ENCODE peak calls at places on chromosomes 2 and 18, in four cellular contexts. One of them, this sample, is unnamed.

GRCh38 chr18:58054041-58054733 is 10.2 kb downstream of the NEDD4L start:
- DNase-seq in sigmoid colon: no peak
- DNase-seq in right atrium auricular region: no peak
- DNase-seq in naive thymus-derived CD4-positive, alpha-beta T cell: no peak
- DNase-seq in this sample: no peak

GRCh38 chr2:171154348-171154747 is 6.3 kb downstream of the TLK1 start:
- DNase-seq in sigmoid colon: no peak
- DNase-seq in right atrium auricular region: no peak
- DNase-seq in naive thymus-derived CD4-positive, alpha-beta T cell: no peak
- DNase-seq in this sample: no peak

GRCh38 chr2:98026927-98027522 is 31.3 kb upstream of the TMEM131 start:
- DNase-seq in sigmoid colon: no peak
- DNase-seq in right atrium auricular region: peak; percentile 52
- DNase-seq in naive thymus-derived CD4-positive, alpha-beta T cell: no peak
- DNase-seq in this sample: no peak

GRCh38 chr2:236240228-236240990 is 23.8 kb downstream of the ASB18 start:
- DNase-seq in sigmoid colon: no peak
- DNase-seq in right atrium auricular region: no peak
- DNase-seq in naive thymus-derived CD4-positive, alpha-beta T cell: no peak
- DNase-seq in this sample: no peak

GRCh38 chr2:231099918-231100317 is 24.9 kb downstream of the HTR2B start:
- DNase-seq in sigmoid colon: no peak
- DNase-seq in right atrium auricular region: no peak
- DNase-seq in naive thymus-derived CD4-positive, alpha-beta T cell: no peak
- DNase-seq in this sample: no peak

GRCh38 chr2:236939751-236940229 is 145.9 kb upstream of the COPS8 start:
- DNase-seq in sigmoid colon: no peak
- DNase-seq in right atrium auricular region: peak; percentile 47
- DNase-seq in naive thymus-derived CD4-positive, alpha-beta T cell: no peak
- DNase-seq in this sample: no peak

GRCh38 chr18:63440219-63440618 is 17.9 kb upstream of the VPS4B start:
- DNase-seq in sigmoid colon: peak; percentile 79
- DNase-seq in right atrium auricular region: peak; percentile 73
- DNase-seq in naive thymus-derived CD4-positive, alpha-beta T cell: no peak
- DNase-seq in this sample: no peak

GRCh38 chr18:26097563-26097962 is 7.2 kb upstream of the SS18 start:
- DNase-seq in sigmoid colon: no peak
- DNase-seq in right atrium auricular region: no peak
- DNase-seq in naive thymus-derived CD4-positive, alpha-beta T cell: no peak
- DNase-seq in this sample: no peak

GRCh38 chr2:134568413-134568812 is 150.4 kb downstream of the TMEM163 start:
- DNase-seq in sigmoid colon: no peak
- DNase-seq in right atrium auricular region: no peak
- DNase-seq in naive thymus-derived CD4-positive, alpha-beta T cell: no peak
- DNase-seq in this sample: no peak

GRCh38 chr2:157931542-157931941 is 55.4 kb upstream of the ACVR1 start:
- DNase-seq in sigmoid colon: no peak
- DNase-seq in right atrium auricular region: no peak
- DNase-seq in naive thymus-derived CD4-positive, alpha-beta T cell: no peak
- DNase-seq in this sample: no peak

GRCh38 chr2:137846993-137847392 is 117.3 kb upstream of the HNMT start:
- DNase-seq in sigmoid colon: no peak
- DNase-seq in right atrium auricular region: no peak
- DNase-seq in naive thymus-derived CD4-positive, alpha-beta T cell: no peak
- DNase-seq in this sample: no peak

GRCh38 chr2:177625744-177626655 is 233.4 kb downstream of the AGPS start:
- DNase-seq in sigmoid colon: no peak
- DNase-seq in right atrium auricular region: no peak
- DNase-seq in naive thymus-derived CD4-positive, alpha-beta T cell: no peak
- DNase-seq in this sample: peak; percentile 40

GRCh38 chr2:175234650-175235049 is 53.1 kb upstream of the ATP5MC3 start:
- DNase-seq in sigmoid colon: no peak
- DNase-seq in right atrium auricular region: no peak
- DNase-seq in naive thymus-derived CD4-positive, alpha-beta T cell: no peak
- DNase-seq in this sample: no peak

GRCh38 chr2:85143463-85144082 is 10.4 kb downstream of the TCF7L1 start:
- DNase-seq in sigmoid colon: no peak
- DNase-seq in right atrium auricular region: no peak
- DNase-seq in naive thymus-derived CD4-positive, alpha-beta T cell: no peak
- DNase-seq in this sample: no peak

GRCh38 chr2:88671786-88672427 is 19.6 kb upstream of the RPIA start:
- DNase-seq in sigmoid colon: no peak
- DNase-seq in right atrium auricular region: no peak
- DNase-seq in naive thymus-derived CD4-positive, alpha-beta T cell: peak; percentile 47
- DNase-seq in this sample: no peak

GRCh38 chr2:101698419-101699190 is 1.1 kb downstream of the MAP4K4 start:
- DNase-seq in sigmoid colon: no peak
- DNase-seq in right atrium auricular region: no peak
- DNase-seq in naive thymus-derived CD4-positive, alpha-beta T cell: peak; percentile 21
- DNase-seq in this sample: no peak

GRCh38 chr2:132652501-132652900 is 17.5 kb downstream of the LYPD1 start:
- DNase-seq in sigmoid colon: no peak
- DNase-seq in right atrium auricular region: no peak
- DNase-seq in naive thymus-derived CD4-positive, alpha-beta T cell: no peak
- DNase-seq in this sample: no peak

GRCh38 chr2:27655155-27655951 is 8.1 kb downstream of the SUPT7L start:
- DNase-seq in sigmoid colon: no peak
- DNase-seq in right atrium auricular region: no peak
- DNase-seq in naive thymus-derived CD4-positive, alpha-beta T cell: no peak
- DNase-seq in this sample: no peak

GRCh38 chr2:106108351-106108750 is 85.8 kb downstream of the UXS1 start:
- DNase-seq in sigmoid colon: no peak
- DNase-seq in right atrium auricular region: no peak
- DNase-seq in naive thymus-derived CD4-positive, alpha-beta T cell: no peak
- DNase-seq in this sample: no peak

GRCh38 chr2:3451926-3452671 is 67.2 kb downstream of the ADI1 start:
- DNase-seq in sigmoid colon: no peak
- DNase-seq in right atrium auricular region: peak; percentile 55
- DNase-seq in naive thymus-derived CD4-positive, alpha-beta T cell: no peak
- DNase-seq in this sample: no peak

GRCh38 chr2:18831916-18832510 is 242.6 kb upstream of the NT5C1B start:
- DNase-seq in sigmoid colon: no peak
- DNase-seq in right atrium auricular region: no peak
- DNase-seq in naive thymus-derived CD4-positive, alpha-beta T cell: no peak
- DNase-seq in this sample: no peak

GRCh38 chr2:113966171-113966570 is 76.3 kb downstream of the ACTR3 start:
- DNase-seq in sigmoid colon: no peak
- DNase-seq in right atrium auricular region: no peak
- DNase-seq in naive thymus-derived CD4-positive, alpha-beta T cell: no peak
- DNase-seq in this sample: no peak

GRCh38 chr2:234951386-234952269 is at the start of gene SH3BP4:
- DNase-seq in sigmoid colon: peak; percentile 86
- DNase-seq in right atrium auricular region: peak; percentile 73
- DNase-seq in naive thymus-derived CD4-positive, alpha-beta T cell: no peak
- DNase-seq in this sample: peak; percentile 24

GRCh38 chr18:59509477-59510173 is 150.6 kb upstream of the LMAN1 start:
- DNase-seq in sigmoid colon: peak; percentile 85
- DNase-seq in right atrium auricular region: peak; percentile 74
- DNase-seq in naive thymus-derived CD4-positive, alpha-beta T cell: no peak
- DNase-seq in this sample: no peak

GRCh38 chr2:54103454-54104314 is 11.7 kb upstream of the ACYP2 start:
- DNase-seq in sigmoid colon: no peak
- DNase-seq in right atrium auricular region: no peak
- DNase-seq in naive thymus-derived CD4-positive, alpha-beta T cell: peak; percentile 20
- DNase-seq in this sample: no peak

GRCh38 chr2:96923810-96924774 is 54.2 kb upstream of the SEMA4C start:
- DNase-seq in sigmoid colon: no peak
- DNase-seq in right atrium auricular region: no peak
- DNase-seq in naive thymus-derived CD4-positive, alpha-beta T cell: peak; percentile 43
- DNase-seq in this sample: peak; percentile 58

GRCh38 chr18:62325806-62326645 is 916 bp downstream of the TNFRSF11A start:
- DNase-seq in sigmoid colon: no peak
- DNase-seq in right atrium auricular region: no peak
- DNase-seq in naive thymus-derived CD4-positive, alpha-beta T cell: no peak
- DNase-seq in this sample: peak; percentile 17

GRCh38 chr2:74619651-74620297 is 28.4 kb downstream of the M1AP start:
- DNase-seq in sigmoid colon: no peak
- DNase-seq in right atrium auricular region: no peak
- DNase-seq in naive thymus-derived CD4-positive, alpha-beta T cell: no peak
- DNase-seq in this sample: no peak

GRCh38 chr2:129437775-129438174 is 541.7 kb upstream of the RAB6C start:
- DNase-seq in sigmoid colon: no peak
- DNase-seq in right atrium auricular region: no peak
- DNase-seq in naive thymus-derived CD4-positive, alpha-beta T cell: no peak
- DNase-seq in this sample: no peak

GRCh38 chr2:222673883-222674282 is 2.4 kb downstream of the MOGAT1 start:
- DNase-seq in sigmoid colon: no peak
- DNase-seq in right atrium auricular region: no peak
- DNase-seq in naive thymus-derived CD4-positive, alpha-beta T cell: no peak
- DNase-seq in this sample: no peak

GRCh38 chr2:25714740-25715139 is 41.4 kb upstream of the DTNB start:
- DNase-seq in sigmoid colon: no peak
- DNase-seq in right atrium auricular region: no peak
- DNase-seq in naive thymus-derived CD4-positive, alpha-beta T cell: no peak
- DNase-seq in this sample: no peak

GRCh38 chr18:57353940-57354461 is 1.6 kb downstream of the ST8SIA3 start:
- DNase-seq in sigmoid colon: no peak
- DNase-seq in right atrium auricular region: no peak
- DNase-seq in naive thymus-derived CD4-positive, alpha-beta T cell: no peak
- DNase-seq in this sample: no peak

GRCh38 chr2:188395903-188396699 is 104.4 kb downstream of the GULP1 start:
- DNase-seq in sigmoid colon: no peak
- DNase-seq in right atrium auricular region: no peak
- DNase-seq in naive thymus-derived CD4-positive, alpha-beta T cell: no peak
- DNase-seq in this sample: no peak

DNA sequence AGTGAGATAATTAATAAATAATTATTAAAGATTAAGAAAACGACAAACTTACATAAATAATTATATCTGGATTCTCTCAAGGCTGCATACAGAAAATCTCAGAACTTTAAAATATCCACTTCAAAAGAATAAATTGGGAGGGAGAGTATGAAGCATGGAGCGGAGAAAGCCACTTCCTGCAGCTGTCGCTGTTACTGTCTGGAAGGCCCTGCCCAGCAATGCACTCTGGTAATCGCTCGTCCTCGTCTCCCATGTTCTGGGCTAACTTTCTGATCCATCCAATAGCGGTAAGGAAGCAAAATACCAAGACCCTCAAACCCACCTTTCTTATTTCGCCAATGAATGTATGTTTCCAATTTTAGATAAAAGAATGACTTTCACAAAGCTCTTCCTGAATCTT is 26.7 kb downstream of the CYRIA start:
- DNase-seq in sigmoid colon: no peak
- DNase-seq in right atrium auricular region: no peak
- DNase-seq in naive thymus-derived CD4-positive, alpha-beta T cell: peak; percentile 28
- DNase-seq in this sample: no peak
- H3K4me1 ChIP-seq in sigmoid colon: peaks cover 14% of the 10 kb centered on the region
- H3K4me1 ChIP-seq in right atrium auricular region: no peaks in the 10 kb centered on the region
- H3K4me1 ChIP-seq in naive thymus-derived CD4-positive, alpha-beta T cell: peaks cover 12% of the 10 kb centered on the region
- H3K4me1 ChIP-seq in this sample: peaks cover 6% of the 10 kb centered on the region

GRCh38 chr18:80218341-80219227 is 28.7 kb downstream of the PARD6G start:
- DNase-seq in sigmoid colon: no peak
- DNase-seq in right atrium auricular region: peak; percentile 48
- DNase-seq in naive thymus-derived CD4-positive, alpha-beta T cell: no peak
- DNase-seq in this sample: no peak
- H3K4me1 ChIP-seq in sigmoid colon: no peaks in the 10 kb centered on the region
- H3K4me1 ChIP-seq in right atrium auricular region: no peaks in the 10 kb centered on the region
- H3K4me1 ChIP-seq in naive thymus-derived CD4-positive, alpha-beta T cell: no peaks in the 10 kb centered on the region
- H3K4me1 ChIP-seq in this sample: no peaks in the 10 kb centered on the region

GRCh38 chr18:12014521-12014920 is 33.2 kb downstream of the IMPA2 start:
- DNase-seq in sigmoid colon: no peak
- DNase-seq in right atrium auricular region: no peak
- DNase-seq in naive thymus-derived CD4-positive, alpha-beta T cell: no peak
- DNase-seq in this sample: no peak

GRCh38 chr18:12014976-12015696 is 33.8 kb downstream of the IMPA2 start:
- DNase-seq in sigmoid colon: peak; percentile 67
- DNase-seq in right atrium auricular region: no peak
- DNase-seq in naive thymus-derived CD4-positive, alpha-beta T cell: no peak
- DNase-seq in this sample: no peak

GRCh38 chr18:12014091-12014490 is 32.8 kb downstream of the IMPA2 start:
- DNase-seq in sigmoid colon: no peak
- DNase-seq in right atrium auricular region: no peak
- DNase-seq in naive thymus-derived CD4-positive, alpha-beta T cell: no peak
- DNase-seq in this sample: no peak

GRCh38 chr18:12017079-12017478 is 35.8 kb downstream of the IMPA2 start:
- DNase-seq in sigmoid colon: peak; percentile 33
- DNase-seq in right atrium auricular region: no peak
- DNase-seq in naive thymus-derived CD4-positive, alpha-beta T cell: no peak
- DNase-seq in this sample: no peak

GRCh38 chr18:12015697-12016062 is 34.4 kb downstream of the IMPA2 start:
- DNase-seq in sigmoid colon: peak; percentile 90
- DNase-seq in right atrium auricular region: no peak
- DNase-seq in naive thymus-derived CD4-positive, alpha-beta T cell: no peak
- DNase-seq in this sample: no peak
- H3K4me1 ChIP-seq in sigmoid colon: peaks cover 25% of the 10 kb centered on the region
- H3K4me1 ChIP-seq in right atrium auricular region: no peaks in the 10 kb centered on the region
- H3K4me1 ChIP-seq in naive thymus-derived CD4-positive, alpha-beta T cell: no peaks in the 10 kb centered on the region
- H3K4me1 ChIP-seq in this sample: no peaks in the 10 kb centered on the region

GRCh38 chr2:239321596-239322413 is 79.0 kb downstream of the HDAC4 start:
- DNase-seq in sigmoid colon: no peak
- DNase-seq in right atrium auricular region: no peak
- DNase-seq in naive thymus-derived CD4-positive, alpha-beta T cell: peak; percentile 69
- DNase-seq in this sample: peak; percentile 31
- H3K4me1 ChIP-seq in sigmoid colon: peaks cover 93% of the 10 kb centered on the region
- H3K4me1 ChIP-seq in right atrium auricular region: no peaks in the 10 kb centered on the region
- H3K4me1 ChIP-seq in naive thymus-derived CD4-positive, alpha-beta T cell: peaks cover 45% of the 10 kb centered on the region
- H3K4me1 ChIP-seq in this sample: peaks cover 78% of the 10 kb centered on the region

GRCh38 chr2:120915670-120916069 is 180.0 kb downstream of the GLI2 start:
- DNase-seq in sigmoid colon: no peak
- DNase-seq in right atrium auricular region: no peak
- DNase-seq in naive thymus-derived CD4-positive, alpha-beta T cell: no peak
- DNase-seq in this sample: no peak

GRCh38 chr2:120914839-120915521 is 179.3 kb downstream of the GLI2 start:
- DNase-seq in sigmoid colon: peak; percentile 89
- DNase-seq in right atrium auricular region: peak; percentile 92
- DNase-seq in naive thymus-derived CD4-positive, alpha-beta T cell: no peak
- DNase-seq in this sample: no peak

GRCh38 chr2:120916446-120916845 is 180.8 kb downstream of the GLI2 start:
- DNase-seq in sigmoid colon: no peak
- DNase-seq in right atrium auricular region: no peak
- DNase-seq in naive thymus-derived CD4-positive, alpha-beta T cell: no peak
- DNase-seq in this sample: no peak

GRCh38 chr2:120912101-120912985 is 176.7 kb downstream of the GLI2 start:
- DNase-seq in sigmoid colon: no peak
- DNase-seq in right atrium auricular region: peak; percentile 79
- DNase-seq in naive thymus-derived CD4-positive, alpha-beta T cell: no peak
- DNase-seq in this sample: no peak

GRCh38 chr2:120913972-120914838 is 178.5 kb downstream of the GLI2 start:
- DNase-seq in sigmoid colon: no peak
- DNase-seq in right atrium auricular region: no peak
- DNase-seq in naive thymus-derived CD4-positive, alpha-beta T cell: no peak
- DNase-seq in this sample: no peak
- H3K4me1 ChIP-seq in sigmoid colon: peaks cover 29% of the 10 kb centered on the region
- H3K4me1 ChIP-seq in right atrium auricular region: no peaks in the 10 kb centered on the region
- H3K4me1 ChIP-seq in naive thymus-derived CD4-positive, alpha-beta T cell: no peaks in the 10 kb centered on the region
- H3K4me1 ChIP-seq in this sample: no peaks in the 10 kb centered on the region